ENCODE peak calls at places on chromosomes 2 and 18, in seven cellular contexts. N is K562, S is GM12878, W is H1, R is HepG2, K is HCT116, Q is SK-N-SH. D is an unnamed sample.

GRCh38 chr2:73779472-73780241 is at the start of gene DUSP11:
- DNase-seq in S (peak; percentile 94), K (peak; percentile 89), N (peak; percentile 90), W (peak; percentile 99), Q (peak; percentile 92), R (peak; percentile 96), D (peak; percentile 92)

GRCh38 chr2:235605306-235605998 is 111.6 kb downstream of the AGAP1 start:
- DNase-seq in R (no peak), W (no peak), S (no peak), Q (peak; percentile 89), K (no peak), N (peak; percentile 23), D (peak; percentile 17)

GRCh38 chr18:13004316-13004879 is 13.2 kb downstream of the CEP192 start:
- DNase-seq in R (no peak), K (no peak), S (no peak), Q (no peak), N (no peak), W (no peak), D (no peak)

GRCh38 chr2:74745766-74746165 is 88.2 kb upstream of the HK2 start:
- DNase-seq in N (no peak), K (no peak), S (no peak), R (no peak), W (no peak), Q (no peak), D (peak; percentile 13)

GRCh38 chr2:129277611-129278010 is 701.9 kb upstream of the RAB6C start:
- DNase-seq in K (no peak), N (no peak), R (no peak), W (no peak), S (no peak), Q (no peak), D (no peak)

GRCh38 chr2:8309131-8309530 is 372.7 kb upstream of the ID2 start:
- DNase-seq in Q (no peak), R (no peak), K (no peak), N (no peak), W (no peak), S (no peak), D (no peak)

GRCh38 chr2:162153608-162154224 is 1.7 kb upstream of the GCG start:
- DNase-seq in Q (peak; percentile 44), S (no peak), R (peak; percentile 56), W (peak; percentile 72), K (peak; percentile 52), N (peak; percentile 15), D (peak; percentile 65)

GRCh38 chr18:9062418-9062751 is 40.1 kb upstream of the NDUFV2 start:
- DNase-seq in W (no peak), R (no peak), K (no peak), Q (no peak), N (no peak), S (no peak), D (no peak)

GRCh38 chr18:35618703-35619102 is 37.2 kb downstream of the GALNT1 start:
- DNase-seq in Q (no peak), K (no peak), W (no peak), R (no peak), N (no peak), S (no peak), D (no peak)

GRCh38 chr2:134623046-134623445 is 95.8 kb downstream of the TMEM163 start:
- DNase-seq in Q (no peak), K (no peak), N (no peak), S (peak; percentile 45), R (no peak), W (no peak), D (no peak)

GRCh38 chr2:156803967-156804366 is 367.8 kb downstream of the GPD2 start:
- DNase-seq in W (no peak), S (no peak), R (no peak), Q (no peak), K (no peak), N (no peak), D (no peak)

GRCh38 chr18:3593904-3594759 is 144.2 kb downstream of the TGIF1 start:
- DNase-seq in Q (peak; percentile 74), R (peak; percentile 96), K (peak; percentile 95), W (peak; percentile 95), S (peak; percentile 81), N (peak; percentile 82), D (no peak)

GRCh38 chr18:3592864-3593263 is 142.9 kb downstream of the TGIF1 start:
- DNase-seq in N (peak; percentile 21), R (no peak), Q (no peak), W (no peak), K (no peak), S (no peak), D (no peak)

GRCh38 chr18:3594760-3595241 is 144.8 kb downstream of the TGIF1 start:
- DNase-seq in N (no peak), R (peak; percentile 30), W (no peak), S (no peak), Q (no peak), K (no peak), D (no peak)

GRCh38 chr18:3595282-3596273 is 145.6 kb downstream of the TGIF1 start:
- DNase-seq in W (no peak), S (peak; percentile 82), N (peak; percentile 24), K (no peak), Q (no peak), R (peak; percentile 92), D (peak; percentile 64)

GRCh38 chr18:3593381-3593903 is 143.5 kb downstream of the TGIF1 start:
- DNase-seq in S (no peak), N (peak; percentile 67), R (no peak), W (no peak), Q (peak; percentile 68), K (no peak), D (peak; percentile 72)
- TF ChIP-seq JUND in S (no peak), N (no peak), R (no peak), W (no peak), Q (no peak), K (no peak), D (no peak)

GRCh38 chr2:195706161-195706900 is 49.3 kb downstream of the SLC39A10 start:
- DNase-seq in N (no peak), K (no peak), S (no peak), W (no peak), R (no peak), Q (no peak), D (no peak)

GRCh38 chr2:195711478-195711877 is 54.5 kb downstream of the SLC39A10 start:
- DNase-seq in R (no peak), Q (no peak), W (no peak), S (no peak), K (no peak), N (no peak), D (no peak)

GRCh38 chr2:195709901-195710300 is 52.9 kb downstream of the SLC39A10 start:
- DNase-seq in Q (no peak), S (no peak), R (no peak), K (no peak), W (no peak), N (no peak), D (no peak)

GRCh38 chr2:195710407-195710806 is 53.4 kb downstream of the SLC39A10 start:
- DNase-seq in S (no peak), Q (no peak), W (no peak), R (no peak), K (no peak), N (no peak), D (no peak)
- TF ChIP-seq JUND in S (no peak), Q (peak; percentile 50), W (no peak), R (no peak), K (no peak), N (no peak), D (no peak)

GRCh38 chr2:167411367-167411766 is 523.1 kb downstream of the XIRP2 start:
- DNase-seq in K (no peak), S (no peak), R (no peak), W (no peak), N (no peak), Q (no peak), D (no peak)
- TF ChIP-seq JUND in K (no peak), S (no peak), R (no peak), W (no peak), N (no peak), Q (no peak), D (no peak)

GRCh38 chr2:211454684-211455083 is 898.3 kb downstream of the CPS1 start:
- DNase-seq in N (no peak), Q (no peak), W (no peak), R (no peak), K (no peak), S (no peak), D (no peak)

GRCh38 chr2:211453311-211453894 is 897.0 kb downstream of the CPS1 start:
- DNase-seq in K (no peak), W (no peak), S (no peak), R (no peak), Q (peak; percentile 13), N (no peak), D (no peak)

GRCh38 chr2:211455225-211455841 is 898.9 kb downstream of the CPS1 start:
- DNase-seq in K (peak; percentile 39), S (no peak), R (peak; percentile 49), W (no peak), Q (peak; percentile 39), N (peak; percentile 32), D (peak; percentile 71)

GRCh38 chr2:211458974-211459373 is 902.6 kb downstream of the CPS1 start:
- DNase-seq in W (no peak), Q (no peak), N (no peak), S (no peak), K (no peak), R (no peak), D (no peak)

GRCh38 chr2:211457325-211457724 is 900.9 kb downstream of the CPS1 start:
- DNase-seq in Q (no peak), S (no peak), R (no peak), N (no peak), K (no peak), W (no peak), D (no peak)
- TF ChIP-seq JUND in Q (no peak), S (no peak), R (no peak), N (no peak), K (no peak), W (no peak), D (no peak)

GRCh38 chr2:30194421-30194820 is 36.9 kb upstream of the LBH start:
- DNase-seq in N (no peak), W (no peak), Q (no peak), K (no peak), R (no peak), S (no peak), D (no peak)

GRCh38 chr2:30193104-30193681 is 38.1 kb upstream of the LBH start:
- DNase-seq in W (no peak), N (peak; percentile 50), S (no peak), Q (no peak), K (no peak), R (no peak), D (no peak)

GRCh38 chr2:30197570-30197969 is 33.8 kb upstream of the LBH start:
- DNase-seq in W (no peak), N (peak; percentile 33), Q (peak; percentile 35), R (no peak), K (no peak), S (no peak), D (no peak)

GRCh38 chr2:30192327-30192726 is 39.0 kb upstream of the LBH start:
- DNase-seq in S (no peak), R (no peak), W (no peak), K (no peak), Q (no peak), N (no peak), D (no peak)

GRCh38 chr2:30195011-30195410 is 36.3 kb upstream of the LBH start:
- DNase-seq in R (no peak), Q (no peak), S (no peak), N (no peak), K (no peak), W (no peak), D (no peak)
- TF ChIP-seq JUND in R (no peak), Q (no peak), S (no peak), N (no peak), K (no peak), W (no peak), D (no peak)

GRCh38 chr2:19674051-19675002 is 227.5 kb downstream of the TTC32 start:
- DNase-seq in W (no peak), N (no peak), Q (no peak), R (no peak), S (no peak), K (no peak), D (no peak)
- TF ChIP-seq JUND in W (no peak), N (no peak), Q (no peak), R (no peak), S (no peak), K (no peak), D (no peak)